ENCODE peak calls at places on chromosome 5, in eight cellular contexts. Z is tibial artery, I is dorsolateral prefrontal cortex, N is IMR-90, J is mammary epithelial cell, E is BE2C, U is uterus, M is cardiac muscle cell. D is an unnamed sample.

GRCh38 chr5:37417347-37417746 is 38.2 kb downstream of the WDR70 start:
- DNase-seq in Z (no peak), I (no peak), N (no peak), J (no peak), E (no peak), U (no peak), M (no peak), D (no peak)

GRCh38 chr5:670396-671270 is 22.5 kb downstream of the TPPP start:
- DNase-seq in Z (peak; percentile 63), I (peak; percentile 26), N (no peak), J (no peak), E (peak; percentile 19), U (no peak), M (no peak), D (no peak)

GRCh38 chr5:73182282-73182681 is 9.3 kb downstream of the TMEM174 start:
- DNase-seq in Z (no peak), I (no peak), N (no peak), J (no peak), E (no peak), U (no peak), M (no peak), D (no peak)

GRCh38 chr5:172837640-172838039 is 3.6 kb downstream of the ERGIC1 start:
- DNase-seq in Z (no peak), I (no peak), N (no peak), J (no peak), E (no peak), U (no peak), M (no peak), D (no peak)

GRCh38 chr5:179314606-179315355 is 30.5 kb downstream of the ADAMTS2 start:
- DNase-seq in Z (peak; percentile 63), I (peak; percentile 13), N (no peak), J (no peak), E (no peak), U (peak; percentile 71), M (no peak), D (no peak)

GRCh38 chr5:150217874-150218692 is 28.2 kb downstream of the SLC6A7 start:
- DNase-seq in Z (peak; percentile 92), I (peak; percentile 88), N (peak; percentile 79), J (peak; percentile 59), E (peak; percentile 80), U (peak; percentile 88), M (peak; percentile 86), D (peak; percentile 92)

GRCh38 chr5:85741972-85742371 is 875.8 kb upstream of the COX7C start:
- DNase-seq in Z (no peak), I (no peak), N (no peak), J (no peak), E (no peak), U (no peak), M (no peak), D (no peak)

GRCh38 chr5:90981821-90982220 is 401.3 kb downstream of the ARRDC3 start:
- DNase-seq in Z (no peak), I (no peak), N (no peak), J (no peak), E (no peak), U (no peak), M (no peak), D (no peak)

GRCh38 chr5:134554319-134555222 is 29.1 kb downstream of the JADE2 start:
- DNase-seq in Z (peak; percentile 83), I (no peak), N (peak; percentile 82), J (no peak), E (peak; percentile 88), U (peak; percentile 56), M (no peak), D (no peak)

GRCh38 chr5:129459485-129460120 is 495 bp upstream of the ADAMTS19 start:
- DNase-seq in Z (no peak), I (peak; percentile 42), N (peak; percentile 4), J (peak; percentile 4), E (no peak), U (peak; percentile 48), M (peak; percentile 73), D (peak; percentile 55)

GRCh38 chr5:110165366-110165765 is 475.6 kb downstream of the MAN2A1 start:
- DNase-seq in Z (no peak), I (no peak), N (no peak), J (no peak), E (no peak), U (no peak), M (no peak), D (no peak)

GRCh38 chr5:144427871-144428270 is 257.2 kb downstream of the KCTD16 start:
- DNase-seq in Z (no peak), I (no peak), N (no peak), J (no peak), E (no peak), U (no peak), M (no peak), D (no peak)

GRCh38 chr5:133996683-133997252 is 8.0 kb downstream of the VDAC1 start:
- DNase-seq in Z (no peak), I (no peak), N (no peak), J (no peak), E (no peak), U (no peak), M (no peak), D (peak; percentile 41)

GRCh38 chr5:52878671-52879070 is 91.0 kb downstream of the ITGA1 start:
- DNase-seq in Z (no peak), I (no peak), N (peak; percentile 44), J (peak; percentile 19), E (peak; percentile 36), U (no peak), M (no peak), D (no peak)

GRCh38 chr5:141413540-141414069 is 818 bp downstream of the PCDHGA10 start:
- DNase-seq in Z (no peak), I (no peak), N (no peak), J (no peak), E (no peak), U (no peak), M (no peak), D (no peak)

GRCh38 chr5:134000116-134000515 is 4.7 kb downstream of the VDAC1 start:
- DNase-seq in Z (no peak), I (no peak), N (no peak), J (no peak), E (no peak), U (no peak), M (no peak), D (no peak)

GRCh38 chr5:138945421-138946240 is 70.5 kb upstream of the LRRTM2 start:
- DNase-seq in Z (no peak), I (no peak), N (no peak), J (no peak), E (peak; percentile 64), U (no peak), M (no peak), D (no peak)

GRCh38 chr5:138946241-138946623 is 71.1 kb upstream of the LRRTM2 start:
- DNase-seq in Z (peak; percentile 67), I (peak; percentile 91), N (no peak), J (no peak), E (peak; percentile 92), U (no peak), M (peak; percentile 50), D (no peak)

GRCh38 chr5:138948391-138949222 is 73.5 kb upstream of the LRRTM2 start:
- DNase-seq in Z (peak; percentile 51), I (no peak), N (no peak), J (no peak), E (peak; percentile 90), U (no peak), M (no peak), D (no peak)

GRCh38 chr5:138947780-138948179 is 72.6 kb upstream of the LRRTM2 start:
- DNase-seq in Z (peak; percentile 19), I (no peak), N (no peak), J (no peak), E (no peak), U (no peak), M (peak; percentile 84), D (no peak)

GRCh38 chr5:138946831-138947560 is 71.9 kb upstream of the LRRTM2 start:
- DNase-seq in Z (peak; percentile 54), I (no peak), N (no peak), J (no peak), E (no peak), U (no peak), M (no peak), D (no peak)
- TF ChIP-seq CTCF in Z (no peak), I (no peak), N (no peak), J (no peak), E (no peak), U (no peak), M (no peak), D (no peak)

GRCh38 chr5:69083412-69083811 is 10.4 kb upstream of the SLC30A5 start:
- DNase-seq in Z (no peak), I (no peak), N (no peak), J (peak; percentile 35), E (peak; percentile 26), U (no peak), M (no peak), D (no peak)
- TF ChIP-seq CTCF in Z (no peak), I (no peak), N (no peak), J (no peak), E (peak; percentile 48), U (no peak), M (peak; percentile 17), D (no peak)

DNA sequence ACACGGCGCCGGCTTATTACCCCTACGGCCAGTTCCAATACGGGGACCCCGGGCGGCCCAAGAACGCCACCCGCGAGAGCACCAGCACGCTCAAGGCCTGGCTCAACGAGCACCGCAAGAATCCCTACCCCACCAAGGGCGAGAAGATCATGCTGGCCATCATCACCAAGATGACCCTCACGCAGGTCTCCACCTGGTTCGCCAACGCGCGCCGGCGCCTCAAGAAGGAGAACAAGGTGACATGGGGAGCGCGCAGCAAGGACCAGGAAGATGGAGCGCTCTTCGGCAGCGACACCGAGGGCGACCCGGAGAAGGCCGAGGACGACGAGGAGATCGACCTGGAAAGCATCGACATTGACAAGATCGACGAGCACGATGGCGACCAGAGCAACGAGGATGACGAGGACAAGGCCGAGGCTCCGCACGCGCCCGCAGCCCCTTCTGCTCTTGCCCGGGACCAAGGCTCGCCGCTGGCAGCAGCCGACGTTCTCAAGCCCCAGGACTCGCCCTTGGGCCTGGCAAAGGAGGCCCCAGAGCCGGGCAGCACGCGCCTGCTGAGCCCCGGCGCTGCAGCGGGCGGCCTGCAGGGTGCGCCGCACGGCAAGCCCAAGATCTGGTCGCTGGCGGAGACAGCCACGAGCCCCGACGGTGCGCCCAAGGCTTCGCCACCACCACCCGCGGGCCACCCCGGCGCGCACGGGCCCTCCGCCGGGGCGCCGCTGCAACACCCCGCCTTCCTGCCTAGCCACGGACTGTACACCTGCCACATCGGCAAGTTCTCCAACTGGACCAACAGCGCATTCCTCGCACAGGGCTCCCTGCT is 3.9 kb downstream of the IRX1 start:
- DNase-seq in Z (no peak), I (no peak), N (no peak), J (peak; percentile 74), E (no peak), U (no peak), M (peak; percentile 44), D (peak; percentile 64)
- TF ChIP-seq CTCF in Z (no peak), I (no peak), N (no peak), J (peak; percentile 27), E (no peak), U (no peak), M (no peak), D (peak; percentile 33)

DNA sequence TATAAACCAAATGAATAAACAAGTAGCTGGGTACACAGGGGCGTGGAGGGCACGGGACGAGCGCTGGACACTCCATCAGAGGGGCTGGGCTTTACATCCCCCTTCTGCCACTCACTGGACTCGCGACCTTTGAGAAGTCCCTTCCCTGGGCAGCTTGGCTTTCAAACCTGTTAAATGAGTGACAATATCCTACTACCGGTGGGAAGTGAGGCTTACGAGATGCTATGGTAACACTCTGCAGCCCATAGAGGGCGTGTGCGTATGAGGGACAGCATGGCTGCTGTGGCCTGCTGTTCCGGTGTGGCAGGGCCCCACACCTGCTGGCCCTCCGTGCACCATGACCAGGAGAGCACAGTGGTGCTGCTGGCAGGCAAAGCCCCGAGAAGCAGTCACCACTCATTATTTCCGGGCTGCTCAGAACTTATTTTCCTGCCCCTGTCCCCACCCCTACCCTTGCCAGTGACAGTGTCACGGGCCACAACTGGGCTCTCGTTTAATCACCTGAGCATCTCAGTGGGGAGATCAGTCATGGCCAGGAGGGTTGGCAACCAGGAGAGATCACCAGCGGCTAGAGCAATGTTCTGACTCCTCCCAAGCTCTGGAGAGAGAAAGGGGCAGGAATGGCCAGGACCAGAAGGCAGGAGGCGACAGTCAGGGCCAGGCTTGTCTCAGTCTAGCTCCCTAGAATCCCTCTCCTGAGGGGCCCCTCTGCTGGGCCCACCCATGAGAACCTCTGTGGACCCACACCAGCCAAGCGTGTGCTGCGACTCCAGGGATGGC is 10.5 kb downstream of the CLTB start:
- DNase-seq in Z (peak; percentile 52), I (no peak), N (no peak), J (no peak), E (no peak), U (no peak), M (no peak), D (peak; percentile 18)
- TF ChIP-seq CTCF in Z (no peak), I (no peak), N (no peak), J (no peak), E (peak; percentile 17), U (no peak), M (no peak), D (no peak)